ENCODE peak calls at places on chromosomes 7 and 10, in eight cellular contexts. One of them, this sample, is unnamed.

GRCh38 chr7:95593343-95593742 is 3.0 kb downstream of the PDK4 start:
- DNase-seq in MCF 10A: no peak
- DNase-seq in epithelial cell of esophagus: peak
- DNase-seq in heart left ventricle: no peak
- DNase-seq in GM10248: no peak
- DNase-seq in fibroblast of the aortic adventitia: no peak
- DNase-seq in retinal pigment epithelial cell: no peak
- DNase-seq in HFF-Myc: no peak
- DNase-seq in this sample: no peak

GRCh38 chr7:143884276-143884977 is 17.5 kb downstream of the TCAF1 start:
- DNase-seq in GM10248: no peak
- DNase-seq in heart left ventricle: no peak
- DNase-seq in HFF-Myc: no peak
- DNase-seq in MCF 10A: no peak
- DNase-seq in fibroblast of the aortic adventitia: no peak
- DNase-seq in epithelial cell of esophagus: no peak
- DNase-seq in retinal pigment epithelial cell: no peak
- DNase-seq in this sample: no peak

GRCh38 chr10:120632047-120632446 is 175.0 kb downstream of the PLPP4 start:
- DNase-seq in GM10248: no peak
- DNase-seq in epithelial cell of esophagus: no peak
- DNase-seq in heart left ventricle: no peak
- DNase-seq in HFF-Myc: no peak
- DNase-seq in retinal pigment epithelial cell: peak
- DNase-seq in fibroblast of the aortic adventitia: peak
- DNase-seq in MCF 10A: no peak
- DNase-seq in this sample: no peak

GRCh38 chr10:124093076-124093773 is at the start of gene CHST15:
- DNase-seq in fibroblast of the aortic adventitia: peak
- DNase-seq in heart left ventricle: peak
- DNase-seq in HFF-Myc: peak
- DNase-seq in retinal pigment epithelial cell: no peak
- DNase-seq in epithelial cell of esophagus: peak
- DNase-seq in MCF 10A: peak
- DNase-seq in GM10248: no peak
- DNase-seq in this sample: no peak

GRCh38 chr10:23065549-23065948 is 29.8 kb upstream of the MSRB2 start:
- DNase-seq in heart left ventricle: peak
- DNase-seq in GM10248: no peak
- DNase-seq in MCF 10A: peak
- DNase-seq in HFF-Myc: peak
- DNase-seq in retinal pigment epithelial cell: peak
- DNase-seq in fibroblast of the aortic adventitia: peak
- DNase-seq in epithelial cell of esophagus: peak
- DNase-seq in this sample: peak

GRCh38 chr10:25176421-25176968 is 1.7 kb downstream of the GPR158 start:
- DNase-seq in heart left ventricle: no peak
- DNase-seq in MCF 10A: no peak
- DNase-seq in GM10248: no peak
- DNase-seq in epithelial cell of esophagus: no peak
- DNase-seq in fibroblast of the aortic adventitia: no peak
- DNase-seq in retinal pigment epithelial cell: no peak
- DNase-seq in HFF-Myc: no peak
- DNase-seq in this sample: no peak

GRCh38 chr7:81822811-81823210 is 53.0 kb upstream of the HGF start:
- DNase-seq in heart left ventricle: no peak
- DNase-seq in retinal pigment epithelial cell: no peak
- DNase-seq in MCF 10A: no peak
- DNase-seq in epithelial cell of esophagus: no peak
- DNase-seq in GM10248: no peak
- DNase-seq in HFF-Myc: no peak
- DNase-seq in fibroblast of the aortic adventitia: no peak
- DNase-seq in this sample: no peak

GRCh38 chr10:122786269-122786668 is 59.4 kb downstream of the CUZD1 start:
- DNase-seq in retinal pigment epithelial cell: peak
- DNase-seq in fibroblast of the aortic adventitia: peak
- DNase-seq in GM10248: peak
- DNase-seq in epithelial cell of esophagus: peak
- DNase-seq in HFF-Myc: peak
- DNase-seq in heart left ventricle: no peak
- DNase-seq in MCF 10A: peak
- DNase-seq in this sample: no peak

GRCh38 chr10:120917521-120918250 is 66.5 kb downstream of the WDR11 start:
- DNase-seq in epithelial cell of esophagus: peak
- DNase-seq in heart left ventricle: no peak
- DNase-seq in fibroblast of the aortic adventitia: no peak
- DNase-seq in GM10248: no peak
- DNase-seq in HFF-Myc: no peak
- DNase-seq in retinal pigment epithelial cell: no peak
- DNase-seq in MCF 10A: no peak
- DNase-seq in this sample: no peak

GRCh38 chr10:55519264-55519663 is 718.2 kb upstream of the PCDH15 start:
- DNase-seq in GM10248: no peak
- DNase-seq in fibroblast of the aortic adventitia: no peak
- DNase-seq in epithelial cell of esophagus: no peak
- DNase-seq in HFF-Myc: no peak
- DNase-seq in heart left ventricle: no peak
- DNase-seq in retinal pigment epithelial cell: no peak
- DNase-seq in MCF 10A: no peak
- DNase-seq in this sample: no peak

GRCh38 chr10:111037868-111038267 is 39.0 kb upstream of the ADRA2A start:
- DNase-seq in MCF 10A: peak
- DNase-seq in HFF-Myc: no peak
- DNase-seq in heart left ventricle: no peak
- DNase-seq in GM10248: no peak
- DNase-seq in fibroblast of the aortic adventitia: no peak
- DNase-seq in epithelial cell of esophagus: peak
- DNase-seq in retinal pigment epithelial cell: no peak
- DNase-seq in this sample: no peak

GRCh38 chr10:72337039-72337629 is 17.6 kb downstream of the DNAJB12 start:
- DNase-seq in fibroblast of the aortic adventitia: peak
- DNase-seq in heart left ventricle: peak
- DNase-seq in retinal pigment epithelial cell: no peak
- DNase-seq in HFF-Myc: no peak
- DNase-seq in MCF 10A: peak
- DNase-seq in GM10248: peak
- DNase-seq in epithelial cell of esophagus: peak
- DNase-seq in this sample: no peak

GRCh38 chr10:74544106-74544505 is 282.3 kb upstream of the KAT6B start:
- DNase-seq in heart left ventricle: no peak
- DNase-seq in fibroblast of the aortic adventitia: peak
- DNase-seq in GM10248: no peak
- DNase-seq in retinal pigment epithelial cell: no peak
- DNase-seq in HFF-Myc: no peak
- DNase-seq in epithelial cell of esophagus: peak
- DNase-seq in MCF 10A: no peak
- DNase-seq in this sample: no peak

GRCh38 chr7:44150466-44150832 is 9.3 kb upstream of the MYL7 start:
- DNase-seq in heart left ventricle: no peak
- DNase-seq in epithelial cell of esophagus: no peak
- DNase-seq in GM10248: peak
- DNase-seq in MCF 10A: no peak
- DNase-seq in HFF-Myc: no peak
- DNase-seq in fibroblast of the aortic adventitia: no peak
- DNase-seq in retinal pigment epithelial cell: no peak
- DNase-seq in this sample: no peak

GRCh38 chr7:141071260-141071854 is 2.5 kb upstream of the TMEM178B start:
- DNase-seq in fibroblast of the aortic adventitia: peak
- DNase-seq in epithelial cell of esophagus: peak
- DNase-seq in retinal pigment epithelial cell: no peak
- DNase-seq in heart left ventricle: peak
- DNase-seq in GM10248: peak
- DNase-seq in MCF 10A: peak
- DNase-seq in HFF-Myc: no peak
- DNase-seq in this sample: no peak

GRCh38 chr7:8719102-8719501 is 285.7 kb downstream of the NXPH1 start:
- DNase-seq in retinal pigment epithelial cell: no peak
- DNase-seq in heart left ventricle: no peak
- DNase-seq in fibroblast of the aortic adventitia: no peak
- DNase-seq in GM10248: no peak
- DNase-seq in HFF-Myc: no peak
- DNase-seq in epithelial cell of esophagus: no peak
- DNase-seq in MCF 10A: no peak
- DNase-seq in this sample: no peak

GRCh38 chr10:34078798-34079470 is 736.2 kb downstream of the PARD3 start:
- DNase-seq in epithelial cell of esophagus: no peak
- DNase-seq in HFF-Myc: no peak
- DNase-seq in retinal pigment epithelial cell: no peak
- DNase-seq in heart left ventricle: peak
- DNase-seq in GM10248: no peak
- DNase-seq in fibroblast of the aortic adventitia: peak
- DNase-seq in MCF 10A: no peak
- DNase-seq in this sample: peak

GRCh38 chr10:73908853-73909611 is 1.9 kb upstream of the PLAU start:
- DNase-seq in retinal pigment epithelial cell: peak
- DNase-seq in fibroblast of the aortic adventitia: peak
- DNase-seq in epithelial cell of esophagus: peak
- DNase-seq in GM10248: peak
- DNase-seq in HFF-Myc: peak
- DNase-seq in MCF 10A: peak
- DNase-seq in heart left ventricle: peak
- DNase-seq in this sample: peak

GRCh38 chr7:142240546-142240945 is 17.3 kb downstream of the PRSS58 start:
- DNase-seq in epithelial cell of esophagus: no peak
- DNase-seq in MCF 10A: no peak
- DNase-seq in HFF-Myc: no peak
- DNase-seq in retinal pigment epithelial cell: no peak
- DNase-seq in heart left ventricle: no peak
- DNase-seq in fibroblast of the aortic adventitia: no peak
- DNase-seq in GM10248: no peak
- DNase-seq in this sample: no peak

GRCh38 chr10:129719889-129720590 is 244.0 kb downstream of the EBF3 start:
- DNase-seq in HFF-Myc: no peak
- DNase-seq in fibroblast of the aortic adventitia: no peak
- DNase-seq in retinal pigment epithelial cell: no peak
- DNase-seq in heart left ventricle: peak
- DNase-seq in epithelial cell of esophagus: no peak
- DNase-seq in GM10248: no peak
- DNase-seq in MCF 10A: no peak
- DNase-seq in this sample: no peak

GRCh38 chr10:36581237-36581636 is 544.2 kb upstream of the ANKRD30A start:
- DNase-seq in HFF-Myc: no peak
- DNase-seq in fibroblast of the aortic adventitia: no peak
- DNase-seq in GM10248: no peak
- DNase-seq in MCF 10A: no peak
- DNase-seq in epithelial cell of esophagus: no peak
- DNase-seq in retinal pigment epithelial cell: no peak
- DNase-seq in heart left ventricle: no peak
- DNase-seq in this sample: no peak

GRCh38 chr10:58178811-58179210 is 88.9 kb downstream of the IPMK start:
- DNase-seq in GM10248: no peak
- DNase-seq in fibroblast of the aortic adventitia: peak
- DNase-seq in retinal pigment epithelial cell: no peak
- DNase-seq in epithelial cell of esophagus: peak
- DNase-seq in MCF 10A: peak
- DNase-seq in heart left ventricle: no peak
- DNase-seq in HFF-Myc: no peak
- DNase-seq in this sample: no peak

GRCh38 chr7:17132726-17133125 is 165.7 kb upstream of the AHR start:
- DNase-seq in MCF 10A: no peak
- DNase-seq in HFF-Myc: no peak
- DNase-seq in fibroblast of the aortic adventitia: peak
- DNase-seq in GM10248: no peak
- DNase-seq in heart left ventricle: no peak
- DNase-seq in retinal pigment epithelial cell: no peak
- DNase-seq in epithelial cell of esophagus: no peak
- DNase-seq in this sample: no peak

GRCh38 chr7:151704969-151705743 is 171.8 kb downstream of the PRKAG2 start:
- DNase-seq in epithelial cell of esophagus: no peak
- DNase-seq in GM10248: no peak
- DNase-seq in fibroblast of the aortic adventitia: no peak
- DNase-seq in MCF 10A: no peak
- DNase-seq in HFF-Myc: no peak
- DNase-seq in retinal pigment epithelial cell: no peak
- DNase-seq in heart left ventricle: no peak
- DNase-seq in this sample: no peak

GRCh38 chr10:53786236-53786635 is 1013.7 kb upstream of the MBL2 start:
- DNase-seq in GM10248: no peak
- DNase-seq in fibroblast of the aortic adventitia: no peak
- DNase-seq in HFF-Myc: no peak
- DNase-seq in retinal pigment epithelial cell: no peak
- DNase-seq in epithelial cell of esophagus: peak
- DNase-seq in heart left ventricle: no peak
- DNase-seq in MCF 10A: peak
- DNase-seq in this sample: no peak
- TF ChIP-seq CTCF in GM10248: no peak
- TF ChIP-seq CTCF in fibroblast of the aortic adventitia: no peak
- TF ChIP-seq CTCF in HFF-Myc: peak
- TF ChIP-seq CTCF in retinal pigment epithelial cell: peak
- TF ChIP-seq CTCF in epithelial cell of esophagus: peak
- TF ChIP-seq CTCF in heart left ventricle: no peak
- TF ChIP-seq CTCF in MCF 10A: peak
- TF ChIP-seq CTCF in this sample: no peak

DNA sequence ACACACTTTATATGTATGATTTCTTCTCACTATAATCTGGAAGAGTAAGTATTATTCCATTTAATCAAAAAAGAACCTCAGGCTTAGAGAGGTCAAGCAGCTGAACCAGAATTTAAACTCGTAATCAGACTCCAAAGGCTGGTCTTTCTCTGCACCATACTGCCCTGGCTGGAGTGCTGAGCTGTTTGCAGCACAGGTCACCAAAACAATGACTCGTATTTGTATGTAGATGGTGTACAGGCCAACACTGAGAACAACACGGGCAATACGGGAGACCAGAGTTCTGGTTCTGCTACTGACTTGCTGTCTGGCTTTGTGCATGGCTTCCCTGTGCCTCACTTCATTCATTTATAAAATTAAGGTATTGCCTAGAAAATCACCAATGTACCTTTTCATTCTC is 57.9 kb downstream of the CDCA7L start:
- DNase-seq in GM10248: no peak
- DNase-seq in HFF-Myc: no peak
- DNase-seq in retinal pigment epithelial cell: no peak
- DNase-seq in fibroblast of the aortic adventitia: no peak
- DNase-seq in MCF 10A: no peak
- DNase-seq in epithelial cell of esophagus: no peak
- DNase-seq in heart left ventricle: no peak
- DNase-seq in this sample: no peak
- TF ChIP-seq CTCF in GM10248: no peak
- TF ChIP-seq CTCF in HFF-Myc: no peak
- TF ChIP-seq CTCF in retinal pigment epithelial cell: no peak
- TF ChIP-seq CTCF in fibroblast of the aortic adventitia: no peak
- TF ChIP-seq CTCF in MCF 10A: no peak
- TF ChIP-seq CTCF in epithelial cell of esophagus: no peak
- TF ChIP-seq CTCF in heart left ventricle: no peak
- TF ChIP-seq CTCF in this sample: no peak

GRCh38 chr10:128540806-128541739 is 414.9 kb upstream of the MKI67 start:
- DNase-seq in fibroblast of the aortic adventitia: no peak
- DNase-seq in GM10248: no peak
- DNase-seq in HFF-Myc: no peak
- DNase-seq in MCF 10A: no peak
- DNase-seq in retinal pigment epithelial cell: no peak
- DNase-seq in heart left ventricle: peak
- DNase-seq in epithelial cell of esophagus: no peak
- DNase-seq in this sample: no peak
- TF ChIP-seq CTCF in fibroblast of the aortic adventitia: no peak
- TF ChIP-seq CTCF in GM10248: peak
- TF ChIP-seq CTCF in HFF-Myc: no peak
- TF ChIP-seq CTCF in MCF 10A: no peak
- TF ChIP-seq CTCF in retinal pigment epithelial cell: no peak
- TF ChIP-seq CTCF in heart left ventricle: no peak
- TF ChIP-seq CTCF in epithelial cell of esophagus: no peak
- TF ChIP-seq CTCF in this sample: no peak

GRCh38 chr10:27744478-27745379 is 890 bp downstream of the MKX start:
- DNase-seq in GM10248: peak
- DNase-seq in MCF 10A: no peak
- DNase-seq in epithelial cell of esophagus: peak
- DNase-seq in HFF-Myc: no peak
- DNase-seq in heart left ventricle: no peak
- DNase-seq in retinal pigment epithelial cell: no peak
- DNase-seq in fibroblast of the aortic adventitia: no peak
- DNase-seq in this sample: peak
- TF ChIP-seq CTCF in GM10248: no peak
- TF ChIP-seq CTCF in MCF 10A: no peak
- TF ChIP-seq CTCF in epithelial cell of esophagus: no peak
- TF ChIP-seq CTCF in HFF-Myc: no peak
- TF ChIP-seq CTCF in heart left ventricle: no peak
- TF ChIP-seq CTCF in retinal pigment epithelial cell: no peak
- TF ChIP-seq CTCF in fibroblast of the aortic adventitia: no peak
- TF ChIP-seq CTCF in this sample: no peak